ENCODE peak calls at places on chromosomes 1 and 21, in seven cellular contexts. J is cardiac muscle cell; D is stimulated activated CD4-positive, alpha-beta T cell treated with anti-CD3 and anti-CD28 coated beads, Interleukin-1b, Interleukin-23, amount 100 ng/mL, for 1 hour; A is AG08395; K is HS-5; Y is caudate nucleus; X is heart right ventricle. R is an unnamed sample.

GRCh38 chr1:40032240-40032891 is 8.2 kb upstream of the CAP1 start:
- DNase-seq in A (peak), Y (no peak), J (peak), K (no peak), X (no peak), D (no peak), R (peak)

GRCh38 chr1:13864760-13865159 is 164.8 kb downstream of the PRDM2 start:
- DNase-seq in K (no peak), D (no peak), J (no peak), A (peak), Y (no peak), X (no peak), R (no peak)

GRCh38 chr1:161198206-161198876 is 513 bp downstream of the ADAMTS4 start:
- DNase-seq in J (peak), K (no peak), Y (no peak), X (peak), A (peak), D (no peak), R (peak)

GRCh38 chr1:3907031-3907534 is 7.0 kb upstream of the C1orf174 start:
- DNase-seq in D (no peak), X (no peak), J (no peak), Y (no peak), A (no peak), K (no peak), R (no peak)

GRCh38 chr1:56216173-56216572 is 363.2 kb downstream of the PLPP3 start:
- DNase-seq in K (no peak), J (peak), D (no peak), A (peak), Y (no peak), X (no peak), R (no peak)

GRCh38 chr1:169115891-169116585 is 9.5 kb downstream of the ATP1B1 start:
- DNase-seq in X (peak), A (no peak), K (no peak), J (peak), Y (no peak), D (no peak), R (peak)

GRCh38 chr1:151972533-151973270 is 21.0 kb downstream of the S100A10 start:
- DNase-seq in X (no peak), Y (no peak), K (no peak), J (peak), A (peak), D (no peak), R (peak)

GRCh38 chr1:65209005-65209885 is 61.2 kb downstream of the AK4 start:
- DNase-seq in J (peak), K (no peak), X (no peak), D (no peak), A (peak), Y (no peak), R (peak)

GRCh38 chr1:193448682-193449461 is 262.5 kb upstream of the B3GALT2 start:
- DNase-seq in D (no peak), X (no peak), A (no peak), K (no peak), J (no peak), Y (no peak), R (no peak)

GRCh38 chr21:46156378-46156645 is 933 bp upstream of the FTCD start:
- DNase-seq in Y (no peak), D (no peak), J (no peak), X (no peak), K (no peak), A (no peak), R (no peak)

GRCh38 chr1:176744142-176744541 is 281.2 kb downstream of the PAPPA2 start:
- DNase-seq in K (no peak), J (no peak), X (no peak), Y (no peak), D (no peak), A (no peak), R (no peak)

GRCh38 chr1:48203287-48203900 is 19.1 kb upstream of the SLC5A9 start:
- DNase-seq in K (no peak), Y (no peak), D (no peak), J (peak), X (no peak), A (peak), R (peak)

GRCh38 chr1:23533288-23534130 is 2.5 kb upstream of the E2F2 start:
- DNase-seq in A (no peak), K (no peak), Y (no peak), J (no peak), X (no peak), D (no peak), R (peak)

GRCh38 chr1:179017383-179018326 is 8.0 kb upstream of the FAM20B start:
- DNase-seq in X (no peak), K (no peak), A (peak), Y (no peak), D (no peak), J (peak), R (peak)

GRCh38 chr21:27221084-27221483 is 254.2 kb upstream of the ADAMTS5 start:
- DNase-seq in X (no peak), J (no peak), Y (no peak), D (no peak), K (no peak), A (no peak), R (no peak)

GRCh38 chr1:85579619-85580018 is 942 bp upstream of the CCN1 start:
- DNase-seq in K (no peak), J (peak), X (peak), A (peak), D (no peak), Y (no peak), R (no peak)

GRCh38 chr1:175152006-175152652 is 40.4 kb downstream of the KIAA0040 start:
- DNase-seq in Y (no peak), K (no peak), X (peak), J (peak), A (peak), D (peak), R (peak)

GRCh38 chr1:183070923-183071618 is 47.9 kb downstream of the LAMC1 start:
- DNase-seq in Y (no peak), D (no peak), K (peak), J (peak), X (no peak), A (peak), R (no peak)

GRCh38 chr1:10962483-10962882 is 50.0 kb upstream of the TARDBP start:
- DNase-seq in J (peak), D (no peak), A (no peak), X (no peak), Y (no peak), K (no peak), R (no peak)

GRCh38 chr1:157099633-157100009 is at the start of gene ETV3L:
- DNase-seq in X (peak), D (no peak), A (no peak), K (no peak), Y (no peak), J (no peak), R (no peak)

GRCh38 chr1:206890125-206890637 is 7.1 kb upstream of the IL24 start:
- DNase-seq in K (peak), X (no peak), D (no peak), Y (no peak), A (peak), J (peak), R (peak)

GRCh38 chr1:204283711-204284651 is 70.2 kb upstream of the GOLT1A start:
- DNase-seq in K (no peak), A (no peak), X (no peak), J (peak), D (no peak), Y (no peak), R (no peak)

GRCh38 chr1:155170806-155171205 is 2.3 kb downstream of the KRTCAP2 start:
- DNase-seq in D (no peak), X (no peak), A (no peak), J (no peak), K (no peak), Y (no peak), R (no peak)

GRCh38 chr1:70961374-70961773 is 86.2 kb downstream of the PTGER3 start:
- DNase-seq in X (no peak), A (no peak), K (no peak), Y (no peak), D (no peak), J (no peak), R (no peak)

GRCh38 chr1:67134692-67135091 is at the start of gene C1orf141:
- DNase-seq in Y (no peak), J (peak), K (no peak), D (no peak), A (no peak), X (peak), R (no peak)

GRCh38 chr1:27542463-27543273 is 52.7 kb upstream of the WASF2 start:
- DNase-seq in K (peak), Y (no peak), J (peak), A (no peak), X (peak), D (no peak), R (peak)

GRCh38 chr21:42038826-42039425 is 28.8 kb upstream of the ZBTB21 start:
- DNase-seq in Y (no peak), X (no peak), D (no peak), J (no peak), A (peak), K (no peak), R (no peak)

GRCh38 chr1:199243423-199244061 is 604.7 kb downstream of the PTPRC start:
- DNase-seq in K (peak), J (peak), D (peak), X (peak), A (peak), Y (peak), R (peak)

GRCh38 chr1:22114083-22115012 is 28.5 kb downstream of the WNT4 start:
- DNase-seq in A (no peak), X (peak), J (peak), K (no peak), Y (no peak), D (no peak), R (no peak)

GRCh38 chr1:210558302-210558701 is 229.6 kb downstream of the HHAT start:
- DNase-seq in D (no peak), J (peak), A (no peak), K (no peak), X (peak), Y (no peak), R (no peak)

GRCh38 chr1:58994664-58995063 is 210.8 kb upstream of the JUN start:
- DNase-seq in D (no peak), K (no peak), J (no peak), A (no peak), X (no peak), Y (no peak), R (no peak)

GRCh38 chr1:11691928-11692711 is 610 bp downstream of the DRAXIN start:
- DNase-seq in K (no peak), D (no peak), A (no peak), X (no peak), J (no peak), Y (no peak), R (no peak)

GRCh38 chr1:109243860-109244552 is 5.3 kb upstream of the CELSR2 start:
- DNase-seq in J (no peak), Y (no peak), K (no peak), D (no peak), A (no peak), X (no peak), R (no peak)

GRCh38 chr21:46153259-46154154 is 1.9 kb downstream of the FTCD start:
- DNase-seq in X (peak), D (peak), Y (no peak), J (peak), A (peak), K (no peak), R (no peak)

GRCh38 chr1:94538243-94538827 is 3.2 kb downstream of the F3 start:
- DNase-seq in D (no peak), X (no peak), Y (no peak), K (no peak), A (no peak), J (no peak), R (peak)

GRCh38 chr1:35264861-35265260 is 3.6 kb upstream of the ZMYM4 start:
- DNase-seq in D (no peak), Y (no peak), K (no peak), X (no peak), J (peak), A (peak), R (peak)

GRCh38 chr1:187433598-187433997 is 604.8 kb downstream of the PLA2G4A start:
- DNase-seq in X (no peak), Y (no peak), K (peak), J (no peak), A (no peak), D (no peak), R (no peak)

GRCh38 chr1:81512242-81512641 is 288.5 kb upstream of the ADGRL2 start:
- DNase-seq in Y (no peak), A (no peak), D (no peak), J (peak), K (no peak), X (no peak), R (no peak)

GRCh38 chr21:33682992-33683627 is 40.8 kb downstream of the ITSN1 start:
- DNase-seq in X (no peak), A (peak), K (peak), Y (no peak), D (no peak), J (peak), R (peak)